ENCODE peak calls at places on chromosomes 3 and 15, in ten cellular contexts. G is pancreas; A is CD8-positive, alpha-beta T cell; M is upper lobe of right lung; C is ovary; S is breast epithelium; F is sigmoid colon; R is esophagus squamous epithelium; B is tibial nerve; O is left ventricle myocardium inferior. T is an unnamed sample.

GRCh38 chr3:6861989-6862879 is 1.3 kb downstream of the GRM7 start:
- DNase-seq in G (no peak), A (no peak), M (no peak), C (no peak), S (no peak), F (no peak), R (no peak), B (no peak), O (no peak), T (no peak)

GRCh38 chr3:146468234-146468931 is 978 bp downstream of the PLSCR2 start:
- DNase-seq in G (no peak), A (no peak), M (no peak), C (no peak), S (no peak), F (no peak), R (no peak), B (peak; percentile 32), O (no peak), T (no peak)

GRCh38 chr3:190321789-190322603 is at the start of gene CLDN1:
- DNase-seq in G (peak; percentile 98), A (peak; percentile 75), M (peak; percentile 92), C (peak; percentile 87), S (peak; percentile 59), F (peak; percentile 88), R (peak; percentile 2), B (peak; percentile 71), O (peak; percentile 81), T (peak; percentile 82)

GRCh38 chr15:90885432-90886290 is 1.4 kb downstream of the FES start:
- DNase-seq in G (peak; percentile 89), A (peak; percentile 87), M (peak; percentile 91), C (peak; percentile 87), S (no peak), F (peak; percentile 89), R (no peak), B (peak; percentile 75), O (peak; percentile 83), T (peak; percentile 78)

GRCh38 chr3:137304313-137305056 is 346.7 kb downstream of the IL20RB start:
- DNase-seq in G (no peak), A (no peak), M (no peak), C (no peak), S (no peak), F (no peak), R (no peak), B (no peak), O (no peak), T (no peak)

GRCh38 chr15:87387681-87388240 is 868.8 kb downstream of the NTRK3 start:
- DNase-seq in G (no peak), A (no peak), M (no peak), C (no peak), S (no peak), F (no peak), R (no peak), B (no peak), O (no peak), T (no peak)

GRCh38 chr3:3705090-3705775 is 94.0 kb upstream of the LRRN1 start:
- DNase-seq in G (no peak), A (no peak), M (no peak), C (peak; percentile 21), S (no peak), F (no peak), R (no peak), B (no peak), O (peak; percentile 28), T (no peak)

GRCh38 chr3:57890874-57891273 is 117.3 kb upstream of the FLNB start:
- DNase-seq in G (no peak), A (no peak), M (no peak), C (no peak), S (no peak), F (no peak), R (no peak), B (no peak), O (no peak), T (no peak)

GRCh38 chr3:146814601-146815315 is 209.6 kb upstream of the PLSCR5 start:
- DNase-seq in G (no peak), A (no peak), M (no peak), C (no peak), S (no peak), F (no peak), R (no peak), B (no peak), O (no peak), T (no peak)

GRCh38 chr3:8757551-8758518 is 11.6 kb downstream of the OXTR start:
- DNase-seq in G (no peak), A (no peak), M (no peak), C (no peak), S (peak; percentile 14), F (no peak), R (no peak), B (no peak), O (no peak), T (no peak)

GRCh38 chr15:38195191-38195901 is 57.3 kb upstream of the SPRED1 start:
- DNase-seq in G (no peak), A (no peak), M (no peak), C (no peak), S (no peak), F (no peak), R (no peak), B (no peak), O (no peak), T (no peak)

GRCh38 chr3:94234177-94234788 is 171.4 kb downstream of the NSUN3 start:
- DNase-seq in G (no peak), A (no peak), M (no peak), C (no peak), S (no peak), F (no peak), R (no peak), B (no peak), O (no peak), T (no peak)

GRCh38 chr3:41600616-41601015 is 361.3 kb downstream of the ULK4 start:
- DNase-seq in G (no peak), A (no peak), M (no peak), C (no peak), S (no peak), F (no peak), R (no peak), B (no peak), O (no peak), T (no peak)

GRCh38 chr15:29131336-29132109 is 138.1 kb downstream of the NSMCE3 start:
- DNase-seq in G (peak; percentile 18), A (no peak), M (no peak), C (no peak), S (no peak), F (peak; percentile 46), R (no peak), B (no peak), O (no peak), T (no peak)

GRCh38 chr3:123412076-123412475 is 36.8 kb downstream of the ADCY5 start:
- DNase-seq in G (no peak), A (no peak), M (no peak), C (peak; percentile 46), S (no peak), F (no peak), R (no peak), B (no peak), O (no peak), T (no peak)

GRCh38 chr3:13543251-13543650 is 5.7 kb upstream of the FBLN2 start:
- DNase-seq in G (no peak), A (no peak), M (no peak), C (no peak), S (peak; percentile 40), F (peak; percentile 90), R (no peak), B (peak; percentile 61), O (peak; percentile 81), T (no peak)

DNA sequence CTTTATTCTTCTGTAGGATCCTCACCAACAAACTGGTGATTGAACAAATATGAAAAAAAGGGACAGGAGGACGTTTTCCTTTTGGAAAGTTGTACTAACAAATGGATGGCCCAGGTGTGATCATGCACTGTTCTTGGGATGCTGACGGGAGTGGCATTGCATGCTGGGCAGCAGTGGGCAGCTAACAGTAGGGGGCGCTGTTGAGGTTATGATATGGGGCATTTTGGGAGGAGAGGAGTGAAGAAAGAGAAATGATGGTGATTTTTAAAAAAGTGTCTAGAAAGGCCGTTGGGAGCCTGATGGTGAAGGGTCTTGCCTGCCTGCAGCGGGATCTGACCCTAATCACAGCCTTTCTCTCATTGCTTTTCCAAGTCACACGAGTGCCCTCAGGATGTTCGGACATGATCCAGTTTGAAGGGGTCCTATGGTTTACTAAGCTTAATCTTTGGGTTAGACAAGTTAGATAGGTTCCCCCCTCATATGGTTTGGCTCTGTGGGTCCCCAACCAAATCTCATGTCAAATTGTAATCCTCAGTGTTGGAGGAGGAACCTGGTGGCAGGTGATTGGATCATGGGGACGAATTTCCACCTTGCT is 46.2 kb upstream of the PRTG start:
- DNase-seq in G (no peak), A (peak; percentile 56), M (no peak), C (no peak), S (no peak), F (no peak), R (no peak), B (peak; percentile 16), O (peak; percentile 20), T (no peak)
- TF ChIP-seq CTCF in G (no peak), A (peak; percentile 43), M (peak; percentile 54), C (no peak), S (no peak), F (no peak), R (peak; percentile 35), B (no peak), O (peak; percentile 64), T (peak; percentile 76)

GRCh38 chr15:40722934-40723333 is 28.0 kb downstream of the RAD51 start:
- DNase-seq in G (no peak), A (no peak), M (no peak), C (no peak), S (no peak), F (no peak), R (no peak), B (no peak), O (no peak), T (no peak)
- H3K36me3 ChIP-seq in G (no peaks in the 10 kb centered on the region), A (no peaks in the 10 kb centered on the region), M (no peaks in the 10 kb centered on the region), C (no peaks in the 10 kb centered on the region), S (no peaks in the 10 kb centered on the region), F (no peaks in the 10 kb centered on the region), R (no peaks in the 10 kb centered on the region), B (no peaks in the 10 kb centered on the region), O (no peaks in the 10 kb centered on the region), T (no peaks in the 10 kb centered on the region)

DNA sequence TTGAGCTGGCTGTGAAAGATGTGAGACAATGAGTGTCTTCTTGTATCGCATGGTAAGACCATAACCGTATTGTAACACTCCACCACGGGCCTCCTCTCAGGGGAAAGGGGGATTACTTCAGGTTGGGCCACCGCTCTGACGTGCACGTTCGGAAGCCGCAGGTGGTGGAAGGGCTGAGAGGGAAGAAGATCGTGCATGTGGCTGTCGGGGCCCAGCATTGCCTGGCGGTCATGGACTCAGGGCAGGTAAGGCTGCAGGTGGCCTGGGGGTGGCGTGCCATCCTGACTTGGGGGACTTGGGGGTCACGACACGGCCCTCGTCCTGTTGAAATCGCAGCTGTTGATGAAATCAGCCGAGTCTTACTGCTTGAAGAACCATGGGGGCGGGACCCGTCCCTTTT is 87.3 kb upstream of the FAN1 start:
- DNase-seq in G (no peak), A (no peak), M (no peak), C (no peak), S (no peak), F (no peak), R (no peak), B (no peak), O (no peak), T (no peak)
- H3K4me3 ChIP-seq in G (no peak overlapping the region), A (no peak overlapping the region), M (no peak overlapping the region), C (no peak overlapping the region), S (no peak overlapping the region), F (no peak overlapping the region), R (no peak overlapping the region), B (no peak overlapping the region), O (no peak overlapping the region), T (no peak overlapping the region)

GRCh38 chr3:73512095-73512494 is 112.6 kb downstream of the PDZRN3 start:
- DNase-seq in G (no peak), A (no peak), M (no peak), C (peak; percentile 53), S (no peak), F (no peak), R (no peak), B (no peak), O (no peak), T (no peak)
- TF ChIP-seq CTCF in G (no peak), A (no peak), M (no peak), C (no peak), S (no peak), F (no peak), R (no peak), B (no peak), O (no peak), T (no peak)

T was measured in GM06990.